ENCODE peak calls at places on chromosomes 3 and 15, in nine cellular contexts. I, E, O, K, U, M, Y, D and S are unnamed samples.

GRCh38 chr15:40323239-40323952 is at the start of gene INAFM2:
- DNase-seq in I (peak; percentile 93), E (peak; percentile 88), O (peak; percentile 81), K (peak; percentile 96), U (peak; percentile 96), M (peak; percentile 83), Y (no peak), D (peak; percentile 98), S (peak; percentile 74)

GRCh38 chr3:72517325-72517724 is 330.9 kb downstream of the SHQ1 start:
- DNase-seq in I (no peak), E (no peak), O (no peak), K (no peak), U (no peak), M (no peak), Y (no peak), D (no peak), S (no peak)

GRCh38 chr3:187368765-187369450 is 723 bp downstream of the RTP4 start:
- DNase-seq in I (no peak), E (no peak), O (no peak), K (no peak), U (peak; percentile 19), M (no peak), Y (no peak), D (no peak), S (no peak)

GRCh38 chr15:73570355-73571032 is 62.7 kb downstream of the NPTN start:
- DNase-seq in I (no peak), E (peak; percentile 20), O (no peak), K (no peak), U (no peak), M (no peak), Y (no peak), D (no peak), S (no peak)

GRCh38 chr3:164748626-164749025 is 329.7 kb downstream of the SI start:
- DNase-seq in I (no peak), E (no peak), O (no peak), K (no peak), U (no peak), M (no peak), Y (no peak), D (no peak), S (no peak)

GRCh38 chr3:58568572-58569286 is 8.5 kb downstream of the FAM107A start:
- DNase-seq in I (peak; percentile 72), E (peak; percentile 32), O (peak; percentile 51), K (peak; percentile 84), U (peak; percentile 75), M (peak; percentile 71), Y (peak; percentile 15), D (peak; percentile 68), S (peak; percentile 22)

GRCh38 chr15:41675337-41675736 is 15.1 kb downstream of the MGA start:
- DNase-seq in I (no peak), E (no peak), O (no peak), K (no peak), U (no peak), M (no peak), Y (no peak), D (no peak), S (no peak)

GRCh38 chr3:14847613-14848541 is 29.1 kb downstream of the FGD5 start:
- DNase-seq in I (no peak), E (no peak), O (no peak), K (peak; percentile 72), U (peak; percentile 49), M (no peak), Y (no peak), D (peak; percentile 18), S (no peak)

GRCh38 chr3:102488316-102488715 is 53.5 kb downstream of the ZPLD1 start:
- DNase-seq in I (no peak), E (no peak), O (no peak), K (no peak), U (no peak), M (no peak), Y (no peak), D (no peak), S (no peak)

GRCh38 chr3:149965278-149965677 is 5.4 kb downstream of the PFN2 start:
- DNase-seq in I (no peak), E (no peak), O (no peak), K (no peak), U (no peak), M (no peak), Y (no peak), D (no peak), S (no peak)